ENCODE peak calls at places on chromosomes 2 and 18, in five cellular contexts. F, X, E, Q and P are unnamed samples.
A peak's percentile ranks its signal among the peaks of the same experiment; 100 is the strongest.

GRCh38 chr2:188788621-188789020 is 185.6 kb upstream of the COL3A1 start:
- DNase-seq in E (no peak), F (no peak), X (no peak), Q (no peak), P (no peak)

GRCh38 chr2:191836853-191837769 is 9.8 kb downstream of the CAVIN2 start:
- DNase-seq in X (no peak), Q (no peak), F (no peak), E (peak; percentile 59), P (no peak)

GRCh38 chr2:46787315-46787714 is 128.3 kb downstream of the MCFD2 start:
- DNase-seq in E (no peak), F (no peak), Q (no peak), X (no peak), P (no peak)

GRCh38 chr2:203858176-203858575 is 9.4 kb upstream of the CTLA4 start:
- DNase-seq in F (no peak), Q (no peak), E (no peak), X (no peak), P (no peak)

GRCh38 chr2:140988597-140988996 is 1142.2 kb downstream of the LRP1B start:
- DNase-seq in Q (no peak), E (no peak), X (no peak), F (no peak), P (no peak)

GRCh38 chr2:191645807-191646611 is 31.9 kb upstream of the NABP1 start:
- DNase-seq in X (no peak), F (no peak), Q (peak; percentile 1), E (peak; percentile 12), P (no peak)

GRCh38 chr2:211860224-211860623 is 678.4 kb downstream of the ERBB4 start:
- DNase-seq in Q (peak; percentile 7), E (no peak), X (no peak), F (no peak), P (no peak)

GRCh38 chr2:214128040-214128439 is 282.8 kb upstream of the VWC2L start:
- DNase-seq in E (no peak), Q (no peak), F (no peak), X (no peak), P (no peak)

GRCh38 chr2:30236591-30237245 is 5.4 kb downstream of the LBH start:
- DNase-seq in X (no peak), E (no peak), Q (no peak), F (no peak), P (no peak)

GRCh38 chr2:178999476-178999875 is 50.5 kb downstream of the CCDC141 start:
- DNase-seq in Q (no peak), X (no peak), E (no peak), F (no peak), P (no peak)

GRCh38 chr2:23412556-23413155 is 27.7 kb downstream of the KLHL29 start:
- DNase-seq in F (no peak), Q (no peak), E (no peak), X (no peak), P (no peak)

GRCh38 chr2:161237397-161238263 is 70.6 kb upstream of the PSMD14 start:
- DNase-seq in X (no peak), F (no peak), Q (peak; percentile 78), E (no peak), P (no peak)

GRCh38 chr18:32373995-32374394 is 96.7 kb downstream of the GAREM1 start:
- DNase-seq in X (no peak), F (no peak), E (no peak), Q (no peak), P (peak; percentile 63)

GRCh38 chr2:172817411-172817810 is 81.8 kb downstream of the RAPGEF4 start:
- DNase-seq in E (no peak), Q (no peak), X (no peak), F (no peak), P (no peak)

GRCh38 chr2:183035954-183036669 is 2.1 kb downstream of the NCKAP1 start:
- DNase-seq in X (peak; percentile 15), F (no peak), Q (no peak), E (no peak), P (no peak)

GRCh38 chr2:183034806-183035205 is 3.5 kb downstream of the NCKAP1 start:
- DNase-seq in X (no peak), E (no peak), Q (no peak), F (no peak), P (no peak)

GRCh38 chr2:183033951-183034350 is 4.3 kb downstream of the NCKAP1 start:
- DNase-seq in F (no peak), E (no peak), X (no peak), Q (no peak), P (no peak)

GRCh38 chr2:183037281-183037659 is 987 bp downstream of the NCKAP1 start:
- DNase-seq in E (no peak), Q (no peak), X (no peak), F (peak; percentile 20), P (no peak)

DNA sequence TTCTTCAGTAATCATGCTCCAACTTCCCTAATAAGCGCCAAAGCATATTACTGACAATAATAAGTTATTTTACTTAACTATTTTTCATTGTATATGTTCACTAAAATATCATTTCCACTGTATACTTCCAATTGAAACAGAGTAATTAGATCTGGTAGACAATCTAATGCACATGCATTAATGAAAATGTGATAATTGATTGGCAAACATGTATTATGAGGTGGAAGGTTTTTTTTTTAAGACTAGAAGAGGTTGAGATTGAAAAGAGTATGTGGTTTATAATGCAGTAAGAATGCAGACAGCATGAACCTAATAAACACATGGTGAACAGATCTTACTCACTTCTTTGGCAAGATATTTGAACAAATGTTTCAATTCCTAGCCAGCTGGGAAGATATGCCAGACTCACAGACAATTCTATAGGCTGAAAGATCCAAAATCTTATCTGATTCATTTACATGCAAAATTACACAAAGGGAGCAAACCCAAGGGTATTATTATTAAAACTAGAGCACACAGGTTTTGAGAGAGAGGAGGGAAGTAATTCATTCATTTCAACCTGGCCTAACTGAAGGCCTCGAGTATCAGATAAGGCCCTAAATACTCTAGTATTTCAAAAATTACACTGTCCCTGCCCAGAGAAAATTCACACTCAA is 2.8 kb downstream of the NCKAP1 start:
- DNase-seq in Q (no peak), X (no peak), E (no peak), F (no peak), P (no peak)
- TF ChIP-seq FOXM1 in Q (no peak), X (no peak), E (no peak), F (no peak), P (no peak)

GRCh38 chr2:236061899-236062298 is 106.3 kb downstream of the GBX2 start:
- DNase-seq in E (no peak), X (no peak), Q (no peak), F (no peak), P (no peak)
- TF ChIP-seq FOXM1 in E (no peak), X (no peak), Q (no peak), F (no peak), P (no peak)

GRCh38 chr2:38308821-38309220 is 68.3 kb downstream of the ATL2 start:
- DNase-seq in X (no peak), Q (no peak), E (no peak), F (no peak), P (no peak)
- TF ChIP-seq FOXM1 in X (no peak), Q (no peak), E (no peak), F (no peak), P (no peak)

GRCh38 chr18:8177330-8178016 is 431.8 kb upstream of the RAB12 start:
- DNase-seq in X (no peak), F (peak; percentile 72), Q (no peak), E (no peak), P (peak; percentile 11)

GRCh38 chr18:8176105-8176504 is 433.1 kb upstream of the RAB12 start:
- DNase-seq in E (no peak), Q (no peak), F (no peak), X (no peak), P (no peak)

GRCh38 chr18:8176554-8176953 is 432.7 kb upstream of the RAB12 start:
- DNase-seq in F (peak; percentile 80), E (no peak), X (no peak), Q (no peak), P (no peak)

GRCh38 chr18:8175486-8176061 is 433.7 kb upstream of the RAB12 start:
- DNase-seq in F (no peak), X (no peak), E (no peak), Q (no peak), P (no peak)

DNA sequence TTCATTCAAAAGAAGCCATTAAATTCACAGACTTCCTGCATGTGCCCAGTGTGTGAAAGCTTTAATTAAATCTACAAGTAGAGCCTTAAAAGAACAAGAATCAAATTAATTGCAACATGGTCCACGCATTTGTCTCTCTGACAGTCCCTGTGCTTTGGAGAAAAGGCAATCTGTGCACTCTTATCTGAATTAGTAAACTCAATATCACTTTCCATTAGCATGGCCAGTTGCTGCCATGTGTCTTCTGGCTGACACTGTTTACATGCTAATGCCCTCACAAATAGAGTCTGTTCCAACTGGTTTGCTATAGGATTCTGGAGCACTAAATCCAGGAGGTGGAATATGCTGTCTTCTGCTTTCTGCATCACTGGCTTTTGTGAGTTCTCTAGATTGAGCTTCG is 434.5 kb upstream of the RAB12 start:
- DNase-seq in F (no peak), X (no peak), E (no peak), Q (peak; percentile 47), P (no peak)
- TF ChIP-seq FOXM1 in F (no peak), X (no peak), E (no peak), Q (no peak), P (no peak)

GRCh38 chr18:58570360-58571064 is 58.4 kb downstream of the ALPK2 start:
- DNase-seq in F (no peak), E (no peak), X (no peak), Q (no peak), P (no peak)

GRCh38 chr18:58562999-58563667 is 65.8 kb downstream of the ALPK2 start:
- DNase-seq in X (peak; percentile 84), Q (no peak), F (no peak), E (no peak), P (no peak)

GRCh38 chr18:58569490-58569911 is 59.4 kb downstream of the ALPK2 start:
- DNase-seq in F (peak; percentile 35), E (no peak), Q (no peak), X (no peak), P (no peak)

GRCh38 chr18:58565021-58565420 is 63.9 kb downstream of the ALPK2 start:
- DNase-seq in E (no peak), F (no peak), X (peak; percentile 74), Q (no peak), P (no peak)

GRCh38 chr18:58567453-58568196 is 61.3 kb downstream of the ALPK2 start:
- DNase-seq in X (no peak), Q (no peak), F (peak; percentile 5), E (no peak), P (no peak)
- TF ChIP-seq FOXM1 in X (no peak), Q (peak; percentile 24), F (no peak), E (no peak), P (no peak)

DNA sequence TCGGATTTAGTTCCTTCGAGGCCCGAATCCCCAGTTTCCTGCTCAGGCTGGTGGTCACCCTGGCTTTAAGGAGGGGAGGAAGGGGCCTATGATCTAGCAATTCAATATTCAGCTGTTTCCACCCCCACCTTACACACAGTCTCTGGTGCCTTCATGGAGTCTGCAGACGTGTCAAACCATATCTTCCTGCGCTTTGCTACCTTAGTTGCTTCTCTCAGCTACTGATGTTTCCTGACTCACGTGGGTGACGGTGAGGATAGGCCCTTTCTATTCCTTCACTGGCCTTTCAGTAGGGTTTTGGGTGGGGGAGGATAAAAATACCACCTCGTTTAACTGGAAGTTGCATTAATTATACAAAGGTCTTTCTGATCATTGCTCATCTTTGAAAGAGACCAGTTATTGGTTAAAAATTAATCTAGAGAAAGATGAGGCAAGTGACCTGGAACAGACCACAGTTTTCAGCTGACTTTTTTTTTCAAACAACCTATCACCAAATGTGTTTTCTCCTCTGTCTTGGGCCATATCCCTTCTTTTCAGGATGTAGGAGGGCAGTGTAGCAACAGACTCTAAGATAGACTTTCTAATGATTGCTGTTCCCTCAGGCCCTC is 49.7 kb downstream of the SH2D6 start:
- DNase-seq in F (peak; percentile 44), E (peak; percentile 19), Q (no peak), X (no peak), P (no peak)
- TF ChIP-seq FOXM1 in F (no peak), E (no peak), Q (no peak), X (no peak), P (no peak)